ENCODE peak calls at places on chromosome 16, in six cellular contexts. G is EL, T is PC-3, D is activated T-cell treated with anti-CD3 and anti-CD28 coated beads for 1 hour, V is IMR-90, R is AG04450. P is an unnamed sample.

GRCh38 chr16:69618307-69618706 is 52.5 kb downstream of the NFAT5 start:
- DNase-seq in G (no peak), V (no peak), D (no peak), T (no peak), R (no peak), P (peak)

GRCh38 chr16:75250089-75250808 is 1.2 kb downstream of the BCAR1 start:
- DNase-seq in T (peak), D (no peak), V (no peak), R (no peak), G (peak), P (peak)

GRCh38 chr16:11398851-11399250 is 53.6 kb downstream of the RMI2 start:
- DNase-seq in D (no peak), R (no peak), V (no peak), G (no peak), T (no peak), P (no peak)

GRCh38 chr16:85491798-85492616 is 121.1 kb upstream of the GSE1 start:
- DNase-seq in V (no peak), T (peak), G (no peak), R (no peak), D (no peak), P (no peak)

GRCh38 chr16:66493490-66494401 is 56.2 kb downstream of the TK2 start:
- DNase-seq in D (no peak), T (no peak), G (no peak), V (no peak), R (no peak), P (no peak)

GRCh38 chr16:52597073-52597771 is 50.3 kb upstream of the TOX3 start:
- DNase-seq in R (no peak), G (no peak), D (no peak), T (no peak), V (no peak), P (no peak)

GRCh38 chr16:23838485-23839142 is 2.8 kb downstream of the PRKCB start:
- DNase-seq in D (no peak), V (no peak), G (no peak), R (no peak), T (no peak), P (no peak)

GRCh38 chr16:70706948-70707465 is 21.2 kb upstream of the MTSS2 start:
- DNase-seq in D (no peak), T (peak), R (peak), V (peak), G (peak), P (peak)

GRCh38 chr16:11133344-11133921 is 122.6 kb downstream of the SOCS1 start:
- DNase-seq in T (peak), V (peak), R (peak), D (no peak), G (peak), P (peak)

GRCh38 chr16:25888873-25889272 is 197.1 kb downstream of the HS3ST4 start:
- DNase-seq in T (no peak), D (no peak), G (no peak), R (no peak), V (no peak), P (no peak)

GRCh38 chr16:56022818-56023217 is 147.6 kb upstream of the CES5A start:
- DNase-seq in G (no peak), D (no peak), V (no peak), T (no peak), R (no peak), P (no peak)